ENCODE peak calls at places on chromosomes 2 and 18, in four cellular contexts. R is heart left ventricle, E is mammary epithelial cell, Y is fibroblast of lung. W is an unnamed sample.
A peak's percentile ranks its signal among the peaks of the same experiment; 100 is the strongest.

GRCh38 chr2:23709311-23709710 is 217.6 kb downstream of the ATAD2B start:
- DNase-seq in E (no peak), R (no peak), Y (no peak), W (no peak)

GRCh38 chr2:60260646-60261296 is 292.7 kb downstream of the BCL11A start:
- DNase-seq in E (peak; percentile 82), R (no peak), Y (no peak), W (no peak)

GRCh38 chr18:54859667-54860421 is 31.6 kb downstream of the RAB27B start:
- DNase-seq in Y (no peak), R (no peak), E (no peak), W (no peak)

GRCh38 chr2:101818531-101819451 is 121.3 kb downstream of the MAP4K4 start:
- DNase-seq in Y (peak; percentile 90), R (no peak), E (peak; percentile 84), W (no peak)

GRCh38 chr2:12858786-12859185 is 142.1 kb downstream of the TRIB2 start:
- DNase-seq in R (no peak), Y (no peak), E (no peak), W (no peak)

GRCh38 chr2:3730646-3731045 is 27.3 kb downstream of the DCDC2C start:
- DNase-seq in Y (no peak), E (peak; percentile 16), R (no peak), W (no peak)

GRCh38 chr2:187228986-187229385 is 219.1 kb downstream of the CALCRL start:
- DNase-seq in E (no peak), Y (no peak), R (no peak), W (no peak)

GRCh38 chr2:88656690-88657089 is 29.4 kb upstream of the EIF2AK3 start:
- DNase-seq in E (no peak), R (no peak), Y (peak; percentile 14), W (peak; percentile 74)

GRCh38 chr2:234026111-234026510 is 24.4 kb upstream of the SPP2 start:
- DNase-seq in R (no peak), Y (peak; percentile 35), E (no peak), W (no peak)

GRCh38 chr2:208183526-208183925 is 6.3 kb downstream of the C2orf80 start:
- DNase-seq in R (no peak), Y (no peak), E (no peak), W (no peak)

GRCh38 chr2:219483451-219484342 is 15.0 kb upstream of the GMPPA start:
- DNase-seq in R (no peak), Y (no peak), E (no peak), W (no peak)
- H3K36me3 ChIP-seq in R (no peaks in the 10 kb centered on the region), Y (no peaks in the 10 kb centered on the region), E (peaks cover 10% of the 10 kb centered on the region), W (peaks cover 96% of the 10 kb centered on the region)

GRCh38 chr18:32126538-32126937 is 34.9 kb downstream of the RNF138 start:
- DNase-seq in Y (no peak), E (no peak), R (no peak), W (no peak)

DNA sequence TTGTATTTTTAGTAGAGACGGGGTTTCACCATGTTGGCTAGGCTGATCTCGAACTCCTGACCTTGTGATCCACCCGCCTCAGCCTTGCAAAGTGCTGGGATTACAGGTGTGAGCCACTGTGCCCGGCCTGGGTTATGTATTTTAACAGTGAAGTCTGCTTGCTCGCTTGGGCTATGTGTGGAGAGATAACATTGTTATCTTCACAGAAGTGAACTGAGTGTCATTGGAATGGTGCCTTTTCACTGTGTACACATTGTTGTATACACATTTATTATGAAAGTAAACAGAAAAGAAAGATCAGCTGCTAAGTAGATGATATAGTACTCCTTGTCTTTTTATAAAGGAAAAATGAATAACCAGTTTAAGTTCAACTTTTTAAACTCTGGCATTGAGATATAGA is 30.4 kb downstream of the RNF138 start:
- DNase-seq in E (no peak), R (no peak), Y (no peak), W (no peak)
- H3K36me3 ChIP-seq in E (peaks cover 23% of the 10 kb centered on the region), R (peaks cover 73% of the 10 kb centered on the region), Y (no peaks in the 10 kb centered on the region), W (peaks cover 46% of the 10 kb centered on the region)

GRCh38 chr2:215860076-215860475 is 153.3 kb downstream of the MREG start:
- DNase-seq in R (no peak), E (no peak), Y (no peak), W (no peak)

GRCh38 chr2:215861607-215862033 is 151.7 kb downstream of the MREG start:
- DNase-seq in E (no peak), Y (no peak), R (no peak), W (no peak)

GRCh38 chr2:215862211-215862610 is 151.1 kb downstream of the MREG start:
- DNase-seq in Y (peak; percentile 95), R (no peak), E (no peak), W (no peak)

GRCh38 chr2:215866594-215866993 is 146.8 kb downstream of the MREG start:
- DNase-seq in E (no peak), R (no peak), Y (no peak), W (no peak)

DNA sequence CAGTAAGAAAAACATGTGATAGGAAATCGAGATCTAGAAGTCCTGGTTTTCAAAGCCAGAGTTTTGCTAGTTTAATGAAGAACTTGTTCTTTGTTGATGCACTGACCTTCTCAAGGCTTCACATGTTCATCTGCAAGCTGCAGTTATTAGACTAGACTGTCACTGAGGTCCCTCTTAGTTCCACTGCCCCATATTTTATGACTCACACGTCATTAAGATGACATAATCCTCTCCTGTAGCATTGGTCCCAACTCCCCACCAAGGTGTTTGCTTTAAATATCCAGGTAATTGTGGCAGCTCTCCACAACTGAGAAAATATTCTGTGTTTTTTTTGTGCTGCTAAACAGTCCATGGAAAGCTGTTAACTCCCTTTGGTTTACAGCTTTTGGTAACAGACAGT is 149.7 kb downstream of the MREG start:
- DNase-seq in Y (no peak), R (no peak), E (no peak), W (no peak)
- H3K36me3 ChIP-seq in Y (no peaks in the 10 kb centered on the region), R (no peaks in the 10 kb centered on the region), E (no peaks in the 10 kb centered on the region), W (no peaks in the 10 kb centered on the region)

GRCh38 chr18:2704541-2704940 is 49.0 kb downstream of the SMCHD1 start:
- DNase-seq in E (no peak), R (no peak), Y (no peak), W (no peak)
- H3K36me3 ChIP-seq in E (peaks cover 31% of the 10 kb centered on the region), R (peaks cover 100% of the 10 kb centered on the region), Y (peaks cover 6% of the 10 kb centered on the region), W (peaks cover 81% of the 10 kb centered on the region)

W was measured in tibial artery.